ENCODE peak calls at places on chromosomes 6 and 20, in nine cellular contexts. Y is NCI-H146; C is fibroblast of the conjunctiva; Q is mucosa of gallbladder; W is cerebellar cortex; L is HS-5; T is activated T-helper 1 cell treated with anti-CD3 and anti-CD28 coated beads, Interleukin-2, amount 50 U/mL, for 16 hours; I is cardiac muscle cell; P is stimulated activated CD4-positive, alpha-beta T cell treated with anti-CD3 and anti-CD28 coated beads, Interleukin-4, amount 100 ng/mL, for 48 hours. U is an unnamed sample.

GRCh38 chr6:128507337-128508310 is 12.8 kb downstream of the PTPRK start:
- DNase-seq in P (no peak), I (no peak), L (no peak), T (no peak), C (no peak), Q (peak), W (no peak), Y (peak), U (peak)

GRCh38 chr20:41171736-41172295 is 34.5 kb downstream of the PLCG1 start:
- DNase-seq in I (no peak), P (no peak), T (no peak), W (peak), Q (no peak), Y (no peak), L (no peak), C (no peak), U (no peak)

GRCh38 chr6:148981515-148981914 is 234.7 kb downstream of the UST start:
- DNase-seq in T (no peak), W (no peak), L (no peak), C (no peak), Y (no peak), Q (no peak), P (no peak), I (no peak), U (no peak)

GRCh38 chr6:16576391-16577368 is 184.6 kb downstream of the ATXN1 start:
- DNase-seq in Q (no peak), Y (no peak), P (no peak), C (no peak), L (no peak), W (no peak), T (no peak), I (no peak), U (no peak)

GRCh38 chr6:149852180-149852579 is 12.0 kb downstream of the LRP11 start:
- DNase-seq in Y (no peak), C (no peak), Q (no peak), L (no peak), W (no peak), I (no peak), T (no peak), P (no peak), U (no peak)

GRCh38 chr6:157834549-157834948 is 11.5 kb downstream of the SNX9 start:
- DNase-seq in W (no peak), Q (no peak), Y (no peak), P (no peak), L (no peak), T (no peak), C (no peak), I (no peak), U (no peak)

GRCh38 chr6:387293-387694 is 4.3 kb upstream of the IRF4 start:
- DNase-seq in W (no peak), I (no peak), Y (no peak), T (no peak), L (no peak), C (peak), P (no peak), Q (no peak), U (peak)

GRCh38 chr6:25959890-25960531 is 2.6 kb upstream of the TRIM38 start:
- DNase-seq in P (no peak), Q (no peak), W (no peak), C (no peak), I (no peak), T (no peak), L (no peak), Y (no peak), U (no peak)

GRCh38 chr6:42898891-42899361 is 16.9 kb upstream of the PTCRA start:
- DNase-seq in Q (peak), P (peak), C (peak), I (peak), T (peak), W (peak), Y (peak), L (no peak), U (no peak)

GRCh38 chr20:10060223-10060622 is 25.4 kb downstream of the ANKEF1 start:
- DNase-seq in P (no peak), I (no peak), Y (no peak), Q (no peak), W (no peak), T (no peak), C (no peak), L (no peak), U (no peak)

GRCh38 chr6:156687875-156688549 is 89.2 kb upstream of the ARID1B start:
- DNase-seq in P (no peak), L (no peak), Q (peak), W (peak), I (no peak), Y (peak), T (no peak), C (no peak), U (peak)

GRCh38 chr20:24698189-24698588 is 228.8 kb downstream of the SYNDIG1 start:
- DNase-seq in T (no peak), W (no peak), I (no peak), P (no peak), Q (no peak), Y (no peak), C (no peak), L (no peak), U (no peak)

GRCh38 chr20:51906049-51906448 is 103.7 kb upstream of the SALL4 start:
- DNase-seq in Y (peak), L (no peak), W (no peak), T (no peak), C (no peak), I (no peak), Q (no peak), P (no peak), U (no peak)

GRCh38 chr20:22905667-22906066 is 129.4 kb upstream of the SSTR4 start:
- DNase-seq in Q (peak), I (no peak), P (no peak), Y (no peak), L (no peak), T (no peak), W (peak), C (peak), U (peak)

GRCh38 chr6:1190361-1190760 is 121.5 kb upstream of the FOXQ1 start:
- DNase-seq in Y (no peak), C (peak), L (peak), P (no peak), W (no peak), T (no peak), Q (no peak), I (no peak), U (no peak)

GRCh38 chr6:15296735-15297134 is 50.9 kb downstream of the JARID2 start:
- DNase-seq in T (no peak), C (no peak), I (no peak), Y (no peak), L (no peak), W (no peak), Q (no peak), P (no peak), U (peak)

GRCh38 chr6:158799051-158799792 is 19.9 kb downstream of the EZR start:
- DNase-seq in I (no peak), L (no peak), Q (peak), W (peak), P (no peak), Y (peak), C (no peak), T (no peak), U (no peak)

GRCh38 chr6:160141001-160141726 is 19.5 kb downstream of the SLC22A1 start:
- DNase-seq in W (no peak), I (no peak), P (no peak), L (no peak), C (peak), T (no peak), Y (no peak), Q (no peak), U (peak)

GRCh38 chr20:25318471-25319240 is 70.8 kb downstream of the PYGB start:
- DNase-seq in Y (no peak), C (no peak), I (no peak), P (no peak), W (no peak), L (no peak), Q (no peak), T (no peak), U (peak)

GRCh38 chr20:10666221-10667076 is 7.3 kb downstream of the JAG1 start:
- DNase-seq in L (no peak), C (no peak), W (no peak), I (no peak), Y (no peak), P (no peak), T (no peak), Q (no peak), U (no peak)

GRCh38 chr6:108260126-108260808 is 573 bp downstream of the SNX3 start:
- DNase-seq in C (no peak), P (peak), L (peak), W (peak), T (peak), Y (peak), Q (peak), I (peak), U (peak)

GRCh38 chr6:131755597-131755996 is 44.8 kb upstream of the CTAGE9 start:
- DNase-seq in I (no peak), P (no peak), C (peak), W (no peak), Y (no peak), L (peak), T (no peak), Q (no peak), U (peak)

GRCh38 chr20:62702008-62702290 is 6.7 kb upstream of the NTSR1 start:
- DNase-seq in C (no peak), P (no peak), W (no peak), Q (no peak), L (no peak), Y (peak), T (no peak), I (no peak), U (no peak)